ENCODE peak calls at places on chromosomes 16 and 17, in six cellular contexts. B is stomach, K is right lobe of liver, E is lower leg skin, Q is sigmoid colon, A is endothelial cell of umbilical vein. C is an unnamed sample.

GRCh38 chr16:47503936-47504335 is 42.8 kb downstream of the PHKB start:
- DNase-seq in B (no peak), K (no peak), E (no peak), Q (no peak), A (peak), C (no peak)

GRCh38 chr17:1498233-1498632 is 5.7 kb upstream of the MYO1C start:
- DNase-seq in B (no peak), K (no peak), E (no peak), Q (no peak), A (no peak), C (no peak)

GRCh38 chr17:70137451-70138230 is 31.7 kb upstream of the KCNJ2 start:
- DNase-seq in B (no peak), K (no peak), E (peak), Q (peak), A (peak), C (peak)

GRCh38 chr17:9151091-9151490 is 129.8 kb downstream of the NTN1 start:
- DNase-seq in B (no peak), K (no peak), E (no peak), Q (no peak), A (no peak), C (no peak)

GRCh38 chr16:51409001-51409675 is 258.1 kb upstream of the SALL1 start:
- DNase-seq in B (no peak), K (no peak), E (no peak), Q (no peak), A (no peak), C (peak)

GRCh38 chr17:64679710-64680216 is 17.7 kb upstream of the SMURF2 start:
- DNase-seq in B (no peak), K (no peak), E (no peak), Q (no peak), A (peak), C (no peak)

GRCh38 chr17:74749262-74750038 is 1.0 kb downstream of the NHERF1 start:
- DNase-seq in B (no peak), K (no peak), E (no peak), Q (no peak), A (no peak), C (no peak)

GRCh38 chr17:55577011-55577586 is 65.8 kb upstream of the SMIM36 start:
- DNase-seq in B (no peak), K (no peak), E (peak), Q (peak), A (peak), C (peak)

GRCh38 chr17:59830007-59830630 is 62.6 kb downstream of the TUBD1 start:
- DNase-seq in B (no peak), K (no peak), E (peak), Q (no peak), A (peak), C (no peak)

GRCh38 chr17:43315369-43315768 is 81.6 kb upstream of the RNU2-1 start:
- DNase-seq in B (no peak), K (no peak), E (no peak), Q (no peak), A (no peak), C (no peak)

GRCh38 chr17:4014148-4014927 is 50.1 kb upstream of the ATP2A3 start:
- DNase-seq in B (no peak), K (no peak), E (no peak), Q (no peak), A (no peak), C (no peak)

GRCh38 chr17:27449541-27449940 is 6.7 kb upstream of the KSR1 start:
- DNase-seq in B (no peak), K (no peak), E (no peak), Q (no peak), A (no peak), C (no peak)

GRCh38 chr16:78598186-78598585 is 498.7 kb downstream of the WWOX start:
- DNase-seq in B (no peak), K (no peak), E (no peak), Q (no peak), A (no peak), C (no peak)

GRCh38 chr16:69477546-69477945 is 53.1 kb downstream of the CYB5B start:
- DNase-seq in B (no peak), K (no peak), E (no peak), Q (no peak), A (peak), C (no peak)

GRCh38 chr17:7137182-7137943 is 22.7 kb upstream of the ASGR2 start:
- DNase-seq in B (no peak), K (no peak), E (no peak), Q (no peak), A (no peak), C (no peak)

GRCh38 chr16:13708361-13708760 is 211.6 kb upstream of the ERCC4 start:
- DNase-seq in B (no peak), K (no peak), E (no peak), Q (no peak), A (no peak), C (no peak)

GRCh38 chr16:29025218-29025617 is 40.4 kb downstream of the LAT start:
- DNase-seq in B (no peak), K (no peak), E (no peak), Q (peak), A (no peak), C (no peak)

GRCh38 chr16:73206306-73206705 is 158.4 kb upstream of the ZFHX3 start:
- DNase-seq in B (no peak), K (no peak), E (no peak), Q (no peak), A (no peak), C (no peak)

GRCh38 chr16:51556694-51557327 is 405.7 kb upstream of the SALL1 start:
- DNase-seq in B (no peak), K (no peak), E (no peak), Q (peak), A (no peak), C (peak)

GRCh38 chr16:66634527-66635196 is 30.2 kb downstream of the CMTM3 start:
- DNase-seq in B (no peak), K (no peak), E (peak), Q (no peak), A (no peak), C (no peak)

DNA sequence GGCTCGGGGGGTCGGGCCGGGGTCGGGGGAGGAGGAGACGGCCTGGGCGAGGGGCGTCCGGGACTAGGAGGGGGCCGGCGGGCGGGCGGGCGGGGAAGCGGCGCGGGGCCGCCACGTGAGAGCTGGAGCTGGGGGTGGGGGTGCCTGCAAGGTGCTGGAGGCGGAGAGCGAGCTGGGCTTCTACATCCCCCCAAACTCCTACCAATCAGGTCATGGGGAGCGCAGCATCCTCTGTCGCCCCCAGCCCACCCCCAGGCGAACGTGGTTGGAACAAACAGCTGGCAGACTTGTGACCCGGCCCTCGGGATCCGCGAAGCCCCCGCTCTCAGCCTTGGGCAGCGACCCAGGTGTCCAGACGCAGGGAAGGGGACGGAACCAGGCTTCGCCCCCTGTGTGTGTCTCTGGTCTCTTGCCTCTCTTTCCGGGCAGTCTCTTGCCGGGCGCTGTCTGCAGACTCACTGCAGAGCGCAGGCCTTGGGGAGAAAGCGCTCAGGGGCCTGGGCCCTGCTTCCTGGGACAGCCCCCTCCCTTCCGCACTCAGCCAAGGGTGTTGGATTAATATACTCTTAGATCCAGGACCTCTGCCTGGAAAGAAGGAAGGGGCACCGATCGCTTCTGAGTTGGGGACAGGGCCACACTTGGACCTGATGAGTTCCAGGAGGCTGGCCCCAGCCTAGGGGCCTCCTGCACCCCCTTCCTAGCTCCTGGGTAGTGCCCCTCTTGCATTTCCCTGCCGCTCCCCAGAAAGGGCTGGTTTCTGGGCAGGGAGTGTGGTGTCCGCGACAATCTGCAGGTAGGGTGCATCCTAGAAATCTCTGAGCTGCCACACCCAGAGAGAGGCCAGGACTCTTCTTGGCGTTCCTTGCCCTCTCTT is 730 bp downstream of the RASL10B start:
- DNase-seq in B (no peak), K (no peak), E (peak), Q (no peak), A (no peak), C (no peak)
- H3K4me3 ChIP-seq in B (peak), K (peak), E (peak), Q (peak), A (no peak), C (peak)

GRCh38 chr17:46193626-46194392 is 580 bp upstream of the KANSL1 start:
- DNase-seq in B (peak), K (peak), E (peak), Q (peak), A (peak), C (peak)

GRCh38 chr17:46195939-46196338 is 2.7 kb upstream of the KANSL1 start:
- DNase-seq in B (no peak), K (no peak), E (no peak), Q (no peak), A (no peak), C (no peak)

GRCh38 chr17:46195217-46195855 is 2.1 kb upstream of the KANSL1 start:
- DNase-seq in B (no peak), K (no peak), E (no peak), Q (no peak), A (no peak), C (no peak)

GRCh38 chr17:46193246-46193625 is at the start of gene KANSL1:
- DNase-seq in B (peak), K (peak), E (peak), Q (peak), A (peak), C (peak)

DNA sequence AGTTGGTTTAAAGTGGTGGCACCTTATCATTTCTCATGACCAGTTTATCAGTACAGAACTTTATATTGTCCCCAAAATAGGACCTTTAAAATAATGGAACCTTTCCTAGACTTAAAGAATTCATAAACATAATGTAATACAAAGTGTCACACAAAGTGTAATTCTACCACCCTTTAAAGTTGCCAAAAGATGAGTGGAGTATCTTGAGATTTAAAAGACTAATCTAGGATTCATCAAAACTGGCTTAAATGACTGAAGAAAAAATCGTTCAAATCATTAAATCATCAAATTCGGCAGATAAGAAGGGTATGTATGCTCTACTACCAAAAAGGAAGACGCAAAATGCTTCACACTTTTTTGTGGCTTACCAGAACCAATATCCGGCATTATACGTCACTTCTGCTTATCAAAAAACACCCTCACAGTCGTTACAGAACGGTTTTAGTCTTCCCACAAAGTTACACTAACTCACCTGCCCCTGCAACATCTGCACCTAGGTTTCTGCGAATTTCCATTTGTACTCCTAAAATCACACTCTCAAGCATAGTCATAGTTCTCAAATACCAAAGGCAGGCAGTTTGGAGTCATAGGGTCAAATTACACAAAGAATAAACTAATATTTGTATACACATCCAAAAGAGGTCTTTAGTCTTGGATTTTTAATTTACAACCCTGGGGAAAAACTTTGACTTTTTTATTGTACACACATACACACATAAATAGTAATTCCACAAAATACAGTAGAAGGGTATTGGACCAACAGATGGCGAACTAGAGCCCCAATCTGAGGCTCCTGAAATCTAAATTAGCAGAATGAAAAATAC is 1.4 kb upstream of the KANSL1 start:
- DNase-seq in B (no peak), K (no peak), E (no peak), Q (no peak), A (peak), C (no peak)
- TF ChIP-seq CTCF in B (no peak), K (peak), E (no peak), Q (no peak), A (peak), C (peak)

DNA sequence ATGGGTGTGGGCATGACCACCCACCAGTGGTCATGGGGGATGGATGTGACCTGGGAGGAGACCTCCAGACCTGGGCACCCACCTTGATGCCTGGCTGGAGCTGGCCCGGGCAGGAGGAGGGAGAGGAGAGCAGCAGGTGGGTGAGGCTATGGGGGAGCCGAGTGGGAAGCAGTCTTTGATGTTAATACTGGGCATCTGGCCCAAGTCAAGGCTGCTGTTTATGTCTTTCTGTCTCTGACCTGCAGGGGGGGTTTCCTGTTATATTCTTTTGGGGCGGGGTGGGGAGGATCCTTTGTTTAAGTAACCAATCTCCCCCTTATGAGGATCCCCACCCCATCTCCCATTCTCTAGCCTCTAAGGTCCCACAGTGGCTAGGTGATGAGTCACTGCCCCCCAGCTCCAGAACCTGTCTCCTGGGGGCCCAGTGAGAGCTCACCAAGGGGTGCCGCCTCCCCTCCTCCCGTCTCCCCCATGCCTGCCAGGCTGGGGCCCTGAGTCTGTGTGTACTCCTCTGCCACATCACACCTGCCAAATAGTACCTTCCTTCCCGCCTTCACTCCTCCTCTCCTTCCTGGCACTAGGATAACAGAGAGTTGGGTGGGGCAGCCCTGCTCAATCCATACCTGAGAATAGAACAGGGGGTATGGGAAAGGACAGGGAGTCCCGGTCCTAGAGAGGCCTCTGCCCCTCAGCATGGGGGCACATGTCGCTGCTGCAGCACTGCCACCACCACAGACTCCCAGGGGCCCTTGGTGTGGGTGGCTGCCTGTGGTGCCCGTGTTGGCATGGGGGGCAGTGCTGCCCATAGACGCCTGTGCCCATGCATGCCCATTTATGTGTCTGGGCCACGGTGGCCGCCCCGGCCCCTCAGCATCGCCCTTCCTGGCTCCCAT is 7.2 kb downstream of the THRA start:
- DNase-seq in B (peak), K (no peak), E (no peak), Q (peak), A (peak), C (peak)
- TF ChIP-seq POLR2A in B (no peak), K (no peak), E (no peak), Q (no peak), A (no peak), C (no peak)

DNA sequence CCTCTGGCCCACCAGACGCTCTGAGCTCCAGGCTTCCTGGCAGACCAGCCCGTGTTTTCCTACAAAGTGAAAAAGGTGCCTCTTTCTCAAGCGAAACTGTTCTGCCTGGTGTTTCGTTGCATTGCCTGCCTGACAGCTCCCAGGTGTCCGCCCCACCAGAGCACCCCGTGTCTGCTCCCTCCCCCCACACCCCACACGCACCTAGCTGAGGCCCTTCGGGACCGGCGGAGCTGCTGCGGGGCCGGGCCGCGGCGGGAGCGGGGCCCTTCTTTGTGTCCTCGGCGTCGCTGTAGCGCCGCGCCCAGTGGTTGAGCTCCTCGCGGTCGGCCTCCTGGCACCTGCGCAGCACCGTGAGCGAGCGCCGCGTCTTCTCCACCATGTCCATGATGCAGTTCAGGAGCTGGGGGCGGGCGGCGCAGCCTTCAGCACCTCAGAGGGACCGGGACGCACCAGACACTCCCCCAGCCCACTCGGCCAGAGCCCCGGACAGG is 14.7 kb upstream of the PABPN1L start:
- DNase-seq in B (peak), K (no peak), E (no peak), Q (no peak), A (no peak), C (no peak)
- H3K4me3 ChIP-seq in B (peak), K (peak), E (no peak), Q (no peak), A (no peak), C (no peak)

GRCh38 chr17:48542956-48543853 is 1.7 kb downstream of the HOXB2 start:
- DNase-seq in B (no peak), K (no peak), E (peak), Q (peak), A (peak), C (no peak)
- TF ChIP-seq CTCF in B (no peak), K (peak), E (no peak), Q (no peak), A (no peak), C (no peak)

GRCh38 chr17:21375162-21375560 is 996 bp upstream of the KCNJ12 start:
- DNase-seq in B (no peak), K (no peak), E (no peak), Q (no peak), A (no peak), C (no peak)
- TF ChIP-seq POLR2A in B (no peak), K (no peak), E (no peak), Q (no peak), A (no peak), C (no peak)

DNA sequence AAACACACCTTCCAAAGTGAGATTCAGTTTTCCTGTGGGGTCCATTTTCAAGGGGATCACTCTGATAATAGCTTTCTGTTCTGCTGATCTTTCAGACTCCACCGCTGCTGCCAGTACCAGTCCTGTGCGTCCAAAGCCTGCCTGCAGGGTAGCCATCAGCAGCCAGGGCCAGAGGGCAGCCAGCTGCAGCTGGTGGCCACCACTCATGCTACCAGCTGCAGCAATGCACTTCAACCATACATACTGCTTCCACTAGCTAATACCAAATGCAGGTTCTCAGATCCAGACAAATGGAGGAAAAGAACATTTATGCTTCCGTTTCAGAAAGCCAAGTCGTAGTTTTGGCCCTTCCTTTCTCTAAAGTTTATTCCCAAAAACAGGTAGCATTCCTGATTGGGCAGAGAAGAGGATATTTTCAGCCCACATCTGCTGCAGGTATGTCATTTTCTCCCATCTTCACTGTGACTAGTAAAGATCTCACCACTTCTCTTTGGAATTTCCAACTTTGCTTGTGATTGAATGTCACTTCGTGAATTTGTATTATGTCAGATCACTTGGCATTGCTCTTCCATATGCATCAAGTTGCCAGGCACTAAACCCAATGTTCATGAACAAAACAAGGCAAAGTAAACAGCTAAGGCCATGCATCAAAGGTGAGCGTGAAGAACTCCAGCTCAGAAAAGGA is 1.8 kb downstream of the RNF43 start:
- DNase-seq in B (peak), K (peak), E (no peak), Q (no peak), A (no peak), C (no peak)
- H3K4me3 ChIP-seq in B (peak), K (no peak), E (no peak), Q (no peak), A (no peak), C (no peak)

GRCh38 chr17:73126716-73127473 is 34.4 kb upstream of the SLC39A11 start:
- DNase-seq in B (no peak), K (no peak), E (no peak), Q (no peak), A (no peak), C (no peak)
- TF ChIP-seq CTCF in B (no peak), K (no peak), E (no peak), Q (no peak), A (no peak), C (no peak)

C was measured in uterus.